ENCODE peak calls at places on chromosomes 13 and 19, in six cellular contexts. One of them, this sample, is unnamed. For H3K4me1 and H3K27me3, the result is how much of the 10 kb centered on the place peaks cover.

GRCh38 chr19:5697022-5697889 is 7.2 kb downstream of the RPL36 start:
- DNase-seq in GM23338: peak
- DNase-seq in tibial nerve: no peak
- DNase-seq in Peyer's patch: no peak
- DNase-seq in left lung: no peak
- DNase-seq in IMR-90: no peak
- DNase-seq in this sample: no peak

GRCh38 chr19:21569497-21569870 is 64.1 kb downstream of the ZNF429 start:
- DNase-seq in GM23338: no peak
- DNase-seq in tibial nerve: no peak
- DNase-seq in Peyer's patch: no peak
- DNase-seq in left lung: peak
- DNase-seq in IMR-90: no peak
- DNase-seq in this sample: no peak

GRCh38 chr13:80273717-80274116 is 67.2 kb downstream of the SPRY2 start:
- DNase-seq in GM23338: no peak
- DNase-seq in tibial nerve: no peak
- DNase-seq in Peyer's patch: no peak
- DNase-seq in left lung: no peak
- DNase-seq in IMR-90: no peak
- DNase-seq in this sample: no peak

GRCh38 chr13:94419304-94419943 is 60.1 kb downstream of the DCT start:
- DNase-seq in GM23338: no peak
- DNase-seq in tibial nerve: no peak
- DNase-seq in Peyer's patch: no peak
- DNase-seq in left lung: no peak
- DNase-seq in IMR-90: peak
- DNase-seq in this sample: peak

GRCh38 chr13:24652346-24652745 is 27.9 kb upstream of the ATP12A start:
- DNase-seq in GM23338: no peak
- DNase-seq in tibial nerve: no peak
- DNase-seq in Peyer's patch: no peak
- DNase-seq in left lung: no peak
- DNase-seq in IMR-90: no peak
- DNase-seq in this sample: no peak

GRCh38 chr13:76638160-76638559 is 248.0 kb downstream of the KCTD12 start:
- DNase-seq in GM23338: no peak
- DNase-seq in tibial nerve: peak
- DNase-seq in Peyer's patch: no peak
- DNase-seq in left lung: no peak
- DNase-seq in IMR-90: no peak
- DNase-seq in this sample: no peak

GRCh38 chr19:310781-311496 is 19.7 kb upstream of the PLPP2 start:
- DNase-seq in GM23338: no peak
- DNase-seq in tibial nerve: no peak
- DNase-seq in Peyer's patch: no peak
- DNase-seq in left lung: peak
- DNase-seq in IMR-90: no peak
- DNase-seq in this sample: no peak

GRCh38 chr13:46119883-46120614 is 15.2 kb upstream of the CPB2 start:
- DNase-seq in GM23338: no peak
- DNase-seq in tibial nerve: no peak
- DNase-seq in Peyer's patch: no peak
- DNase-seq in left lung: no peak
- DNase-seq in IMR-90: peak
- DNase-seq in this sample: no peak

GRCh38 chr19:29622191-29623070 is 16.3 kb downstream of the POP4 start:
- DNase-seq in GM23338: no peak
- DNase-seq in tibial nerve: no peak
- DNase-seq in Peyer's patch: no peak
- DNase-seq in left lung: no peak
- DNase-seq in IMR-90: no peak
- DNase-seq in this sample: no peak

GRCh38 chr19:42030605-42031004 is 36.6 kb upstream of the ATP1A3 start:
- DNase-seq in GM23338: no peak
- DNase-seq in tibial nerve: no peak
- DNase-seq in Peyer's patch: no peak
- DNase-seq in left lung: peak
- DNase-seq in IMR-90: no peak
- DNase-seq in this sample: no peak

GRCh38 chr19:30263719-30264440 is 108.3 kb upstream of the ZNF536 start:
- DNase-seq in GM23338: no peak
- DNase-seq in tibial nerve: no peak
- DNase-seq in Peyer's patch: no peak
- DNase-seq in left lung: no peak
- DNase-seq in IMR-90: no peak
- DNase-seq in this sample: no peak

GRCh38 chr13:42379241-42379640 is 107.3 kb downstream of the AKAP11 start:
- DNase-seq in GM23338: no peak
- DNase-seq in tibial nerve: no peak
- DNase-seq in Peyer's patch: no peak
- DNase-seq in left lung: no peak
- DNase-seq in IMR-90: no peak
- DNase-seq in this sample: no peak

GRCh38 chr13:113342820-113343691 is 20.9 kb downstream of the GRTP1 start:
- DNase-seq in GM23338: no peak
- DNase-seq in tibial nerve: no peak
- DNase-seq in Peyer's patch: no peak
- DNase-seq in left lung: peak
- DNase-seq in IMR-90: no peak
- DNase-seq in this sample: no peak

GRCh38 chr19:33906578-33907335 is 110.1 kb downstream of the KCTD15 start:
- DNase-seq in GM23338: peak
- DNase-seq in tibial nerve: no peak
- DNase-seq in Peyer's patch: no peak
- DNase-seq in left lung: no peak
- DNase-seq in IMR-90: peak
- DNase-seq in this sample: peak

GRCh38 chr19:36001605-36002004 is 6.6 kb downstream of the SDHAF1 start:
- DNase-seq in GM23338: no peak
- DNase-seq in tibial nerve: no peak
- DNase-seq in Peyer's patch: no peak
- DNase-seq in left lung: no peak
- DNase-seq in IMR-90: no peak
- DNase-seq in this sample: no peak

GRCh38 chr13:98954313-98954712 is 23.6 kb downstream of the DOCK9 start:
- DNase-seq in GM23338: peak
- DNase-seq in tibial nerve: no peak
- DNase-seq in Peyer's patch: no peak
- DNase-seq in left lung: no peak
- DNase-seq in IMR-90: no peak
- DNase-seq in this sample: no peak

GRCh38 chr13:34153428-34154180 is 335.7 kb downstream of the RFC3 start:
- DNase-seq in GM23338: peak
- DNase-seq in tibial nerve: no peak
- DNase-seq in Peyer's patch: no peak
- DNase-seq in left lung: no peak
- DNase-seq in IMR-90: no peak
- DNase-seq in this sample: no peak

DNA sequence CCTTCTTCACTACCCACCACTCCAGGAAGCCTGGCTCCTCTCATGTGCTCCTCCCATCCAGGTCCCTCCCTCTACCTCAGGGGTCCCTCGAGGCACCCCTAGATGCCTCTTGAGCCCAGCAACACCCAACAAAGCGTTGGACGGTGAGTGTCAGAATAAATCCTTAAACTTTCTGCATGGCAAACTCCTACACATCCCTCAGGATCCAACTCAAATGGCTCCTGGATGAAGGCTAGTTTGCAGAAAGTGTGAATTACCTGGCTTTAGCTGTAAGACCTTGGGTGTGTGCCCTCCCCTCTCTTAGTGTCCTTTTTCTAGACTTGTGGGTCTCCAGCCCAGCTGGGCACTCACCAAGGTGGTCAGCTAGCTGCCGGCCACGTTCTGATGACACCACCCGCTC is 5.4 kb downstream of the MPV17L2 start:
- DNase-seq in GM23338: no peak
- DNase-seq in tibial nerve: no peak
- DNase-seq in Peyer's patch: no peak
- DNase-seq in left lung: no peak
- DNase-seq in IMR-90: no peak
- DNase-seq in this sample: no peak
- H3K4me1 ChIP-seq in GM23338: under half
- H3K4me1 ChIP-seq in tibial nerve: under half
- H3K4me1 ChIP-seq in Peyer's patch: under half
- H3K4me1 ChIP-seq in left lung: under half
- H3K4me1 ChIP-seq in IMR-90: under half
- H3K4me1 ChIP-seq in this sample: under half

GRCh38 chr19:49423985-49424303 is 703 bp upstream of the PTH2 start:
- DNase-seq in GM23338: no peak
- DNase-seq in tibial nerve: no peak
- DNase-seq in Peyer's patch: no peak
- DNase-seq in left lung: no peak
- DNase-seq in IMR-90: no peak
- DNase-seq in this sample: no peak
- H3K27me3 ChIP-seq in GM23338: half or more
- H3K27me3 ChIP-seq in tibial nerve: under half
- H3K27me3 ChIP-seq in Peyer's patch: under half
- H3K27me3 ChIP-seq in left lung: half or more
- H3K27me3 ChIP-seq in IMR-90: half or more
- H3K27me3 ChIP-seq in this sample: half or more

GRCh38 chr19:17213334-17213733 is 1.8 kb upstream of the USE1 start:
- DNase-seq in GM23338: no peak
- DNase-seq in tibial nerve: no peak
- DNase-seq in Peyer's patch: no peak
- DNase-seq in left lung: no peak
- DNase-seq in IMR-90: no peak
- DNase-seq in this sample: no peak

GRCh38 chr19:17219286-17219685 is 4.1 kb downstream of the USE1 start:
- DNase-seq in GM23338: no peak
- DNase-seq in tibial nerve: no peak
- DNase-seq in Peyer's patch: no peak
- DNase-seq in left lung: no peak
- DNase-seq in IMR-90: no peak
- DNase-seq in this sample: no peak

GRCh38 chr19:17214531-17215124 is 529 bp upstream of the USE1 start:
- DNase-seq in GM23338: peak
- DNase-seq in tibial nerve: no peak
- DNase-seq in Peyer's patch: no peak
- DNase-seq in left lung: no peak
- DNase-seq in IMR-90: no peak
- DNase-seq in this sample: no peak

GRCh38 chr19:17215125-17215971 is at the start of gene USE1:
- DNase-seq in GM23338: peak
- DNase-seq in tibial nerve: peak
- DNase-seq in Peyer's patch: peak
- DNase-seq in left lung: peak
- DNase-seq in IMR-90: peak
- DNase-seq in this sample: peak

GRCh38 chr19:17216058-17216670 is 1.0 kb downstream of the USE1 start:
- DNase-seq in GM23338: no peak
- DNase-seq in tibial nerve: no peak
- DNase-seq in Peyer's patch: no peak
- DNase-seq in left lung: peak
- DNase-seq in IMR-90: no peak
- DNase-seq in this sample: no peak
- H3K27ac ChIP-seq in GM23338: peak
- H3K27ac ChIP-seq in tibial nerve: peak
- H3K27ac ChIP-seq in Peyer's patch: peak
- H3K27ac ChIP-seq in left lung: peak
- H3K27ac ChIP-seq in IMR-90: peak
- H3K27ac ChIP-seq in this sample: no peak

DNA sequence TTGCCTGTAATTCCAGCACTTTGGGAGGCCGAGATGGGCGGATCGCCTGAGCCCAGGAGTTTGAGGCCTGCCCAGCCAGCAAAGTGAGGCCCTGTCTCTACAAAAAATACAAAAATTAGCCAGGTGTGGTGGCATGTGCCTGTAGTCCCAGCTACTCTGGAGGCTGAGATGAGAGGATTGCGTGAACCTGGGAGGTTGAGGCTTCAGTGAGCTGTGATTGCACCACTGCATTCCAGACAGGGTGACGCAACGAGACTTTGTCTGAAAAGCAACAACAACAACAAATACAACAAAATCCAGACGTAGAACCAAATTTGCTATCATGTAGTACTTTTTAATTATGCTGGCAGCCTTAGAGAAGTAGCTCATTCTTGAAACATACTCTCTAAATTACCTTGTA is 277.1 kb downstream of the KLF5 start:
- DNase-seq in GM23338: no peak
- DNase-seq in tibial nerve: no peak
- DNase-seq in Peyer's patch: no peak
- DNase-seq in left lung: no peak
- DNase-seq in IMR-90: no peak
- DNase-seq in this sample: no peak
- H3K4me1 ChIP-seq in GM23338: under half
- H3K4me1 ChIP-seq in tibial nerve: under half
- H3K4me1 ChIP-seq in Peyer's patch: under half
- H3K4me1 ChIP-seq in left lung: under half
- H3K4me1 ChIP-seq in IMR-90: under half
- H3K4me1 ChIP-seq in this sample: half or more

GRCh38 chr19:54426291-54426918 is 11.1 kb downstream of the TTYH1 start:
- DNase-seq in GM23338: no peak
- DNase-seq in tibial nerve: no peak
- DNase-seq in Peyer's patch: no peak
- DNase-seq in left lung: no peak
- DNase-seq in IMR-90: no peak
- DNase-seq in this sample: no peak

GRCh38 chr19:54424201-54424600 is 8.9 kb downstream of the TTYH1 start:
- DNase-seq in GM23338: no peak
- DNase-seq in tibial nerve: no peak
- DNase-seq in Peyer's patch: no peak
- DNase-seq in left lung: no peak
- DNase-seq in IMR-90: no peak
- DNase-seq in this sample: no peak

GRCh38 chr19:54425382-54425723 is 10.1 kb downstream of the TTYH1 start:
- DNase-seq in GM23338: no peak
- DNase-seq in tibial nerve: no peak
- DNase-seq in Peyer's patch: no peak
- DNase-seq in left lung: no peak
- DNase-seq in IMR-90: no peak
- DNase-seq in this sample: no peak

GRCh38 chr19:54422136-54422535 is 6.9 kb downstream of the TTYH1 start:
- DNase-seq in GM23338: peak
- DNase-seq in tibial nerve: no peak
- DNase-seq in Peyer's patch: no peak
- DNase-seq in left lung: no peak
- DNase-seq in IMR-90: no peak
- DNase-seq in this sample: no peak

DNA sequence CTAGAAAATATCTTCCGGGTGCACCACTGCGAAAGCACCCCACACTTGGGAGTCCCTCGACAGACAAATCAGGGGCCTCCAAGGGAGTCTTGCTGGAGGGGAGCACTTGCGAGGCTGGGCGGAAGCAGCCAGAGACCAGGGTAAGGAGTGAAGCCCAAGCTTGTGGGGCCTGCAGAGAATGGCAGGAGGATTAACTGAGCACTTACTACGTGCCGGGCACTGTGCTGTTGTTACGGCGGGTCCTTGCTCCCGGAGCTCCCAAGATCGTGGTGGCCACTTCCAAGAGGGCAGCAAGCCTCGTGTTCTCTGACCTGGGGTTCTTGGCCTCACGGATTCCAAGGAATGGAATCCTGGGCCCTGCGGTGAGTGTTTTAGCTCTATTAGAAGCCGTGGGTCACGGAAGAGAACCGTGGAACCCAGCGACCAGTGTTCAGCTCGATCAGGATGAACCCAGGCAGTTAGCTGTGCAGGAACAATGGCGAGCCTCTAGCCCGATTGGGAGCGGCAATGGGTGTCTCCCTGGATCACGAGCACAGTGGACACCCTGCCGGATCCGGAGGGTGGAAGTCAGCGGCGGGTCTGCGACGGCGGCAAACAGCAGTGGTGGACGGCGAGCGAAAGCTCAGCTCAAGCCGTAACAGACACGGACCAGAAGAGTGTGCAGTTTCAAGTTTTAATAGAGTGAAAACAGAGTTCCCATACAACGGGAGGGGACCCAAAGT is 9.6 kb downstream of the TTYH1 start:
- DNase-seq in GM23338: no peak
- DNase-seq in tibial nerve: no peak
- DNase-seq in Peyer's patch: no peak
- DNase-seq in left lung: no peak
- DNase-seq in IMR-90: no peak
- DNase-seq in this sample: no peak
- H3K27me3 ChIP-seq in GM23338: under half
- H3K27me3 ChIP-seq in tibial nerve: under half
- H3K27me3 ChIP-seq in Peyer's patch: under half
- H3K27me3 ChIP-seq in left lung: under half
- H3K27me3 ChIP-seq in IMR-90: under half
- H3K27me3 ChIP-seq in this sample: under half

This sample was measured in foreskin keratinocyte.